ENCODE peak calls at places on chromosomes 11 and 22, in eight cellular contexts. I, R, Q, L, U, A, E and S are unnamed samples.

GRCh38 chr11:110526323-110526722 is 96.6 kb downstream of the FDX1 start:
- DNase-seq in I (no peak), R (no peak), Q (no peak), L (no peak), U (no peak), A (peak; percentile 5), E (no peak), S (no peak)

GRCh38 chr11:119756169-119756568 is 27.2 kb upstream of the NECTIN1 start:
- DNase-seq in I (no peak), R (no peak), Q (no peak), L (no peak), U (no peak), A (no peak), E (no peak), S (no peak)

GRCh38 chr11:2387266-2387982 is 10.3 kb downstream of the CD81 start:
- DNase-seq in I (no peak), R (no peak), Q (no peak), L (no peak), U (no peak), A (peak; percentile 65), E (peak; percentile 45), S (no peak)

GRCh38 chr22:19637405-19638281 is 76.7 kb upstream of the SEPTIN5 start:
- DNase-seq in I (no peak), R (peak; percentile 37), Q (no peak), L (no peak), U (no peak), A (no peak), E (no peak), S (no peak)

GRCh38 chr11:65476632-65477270 is 22.1 kb upstream of the MALAT1 start:
- DNase-seq in I (no peak), R (peak; percentile 73), Q (peak; percentile 83), L (no peak), U (no peak), A (no peak), E (no peak), S (no peak)

GRCh38 chr11:122275513-122275912 is 159.5 kb upstream of the BLID start:
- DNase-seq in I (no peak), R (no peak), Q (no peak), L (no peak), U (no peak), A (no peak), E (no peak), S (no peak)

GRCh38 chr11:29432719-29433325 is 584.0 kb downstream of the KCNA4 start:
- DNase-seq in I (no peak), R (no peak), Q (no peak), L (no peak), U (no peak), A (peak; percentile 44), E (peak; percentile 38), S (no peak)

GRCh38 chr11:830295-831131 is 2.2 kb upstream of the CD151 start:
- DNase-seq in I (no peak), R (no peak), Q (peak; percentile 90), L (peak; percentile 80), U (no peak), A (peak; percentile 78), E (no peak), S (no peak)

GRCh38 chr22:39396156-39396796 is 3.3 kb upstream of the TAB1 start:
- DNase-seq in I (no peak), R (no peak), Q (no peak), L (no peak), U (no peak), A (peak; percentile 26), E (no peak), S (no peak)

GRCh38 chr22:49967333-49968241 is 7.0 kb downstream of the PIM3 start:
- DNase-seq in I (peak; percentile 77), R (peak; percentile 83), Q (peak; percentile 33), L (peak; percentile 61), U (no peak), A (no peak), E (no peak), S (no peak)

GRCh38 chr11:63478896-63479295 is 12.1 kb downstream of the PLAAT5 start:
- DNase-seq in I (peak; percentile 53), R (peak; percentile 76), Q (peak; percentile 64), L (peak; percentile 25), U (peak; percentile 72), A (peak; percentile 91), E (peak; percentile 83), S (peak; percentile 37)

GRCh38 chr11:123561046-123561781 is 93.2 kb downstream of the SCN3B start:
- DNase-seq in I (peak; percentile 45), R (no peak), Q (no peak), L (no peak), U (no peak), A (peak; percentile 50), E (peak; percentile 51), S (no peak)

GRCh38 chr22:49589301-49589700 is 238.4 kb downstream of the BRD1 start:
- DNase-seq in I (no peak), R (no peak), Q (no peak), L (no peak), U (no peak), A (no peak), E (no peak), S (no peak)

GRCh38 chr22:50434849-50435700 is 39.8 kb downstream of the SBF1 start:
- DNase-seq in I (no peak), R (no peak), Q (no peak), L (peak; percentile 9), U (no peak), A (no peak), E (no peak), S (no peak)

GRCh38 chr22:46798041-46798365 is 35.6 kb downstream of the TBC1D22A start:
- DNase-seq in I (no peak), R (peak; percentile 50), Q (no peak), L (no peak), U (no peak), A (no peak), E (no peak), S (no peak)

GRCh38 chr22:46798366-46799057 is 36.1 kb downstream of the TBC1D22A start:
- DNase-seq in I (peak; percentile 64), R (peak; percentile 77), Q (peak; percentile 81), L (peak; percentile 75), U (no peak), A (peak; percentile 91), E (peak; percentile 73), S (no peak)

GRCh38 chr22:46796566-46797195 is 34.2 kb downstream of the TBC1D22A start:
- DNase-seq in I (no peak), R (peak; percentile 53), Q (no peak), L (no peak), U (no peak), A (no peak), E (no peak), S (no peak)

GRCh38 chr22:46795845-46796565 is 33.6 kb downstream of the TBC1D22A start:
- DNase-seq in I (no peak), R (peak; percentile 46), Q (no peak), L (no peak), U (no peak), A (no peak), E (no peak), S (no peak)

DNA sequence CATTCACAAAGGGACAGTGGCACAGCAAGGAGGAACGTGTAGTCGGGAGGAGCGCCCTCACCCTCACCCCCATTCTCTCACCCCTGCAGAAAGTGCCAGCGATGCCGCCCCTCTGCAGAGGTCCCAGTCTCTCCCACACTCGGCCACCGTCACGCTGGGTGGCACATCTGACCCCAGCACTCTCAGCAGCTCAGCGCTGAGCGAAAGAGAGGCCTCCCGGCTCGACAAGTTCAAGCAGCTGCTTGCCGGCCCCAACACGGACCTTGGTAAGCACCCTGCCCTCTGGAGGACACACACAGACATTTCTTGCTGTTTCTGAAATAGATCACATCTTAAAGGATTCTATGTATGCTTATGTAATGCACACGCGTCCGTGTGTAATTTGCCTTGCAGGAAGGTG is 34.9 kb downstream of the TBC1D22A start:
- DNase-seq in I (no peak), R (peak; percentile 52), Q (no peak), L (no peak), U (no peak), A (peak; percentile 86), E (peak; percentile 46), S (no peak)
- TF ChIP-seq CTCF in I (no peak), R (no peak), Q (no peak), L (peak; percentile 19), U (peak; percentile 39), A (peak; percentile 71), E (peak; percentile 13), S (peak; percentile 34)

DNA sequence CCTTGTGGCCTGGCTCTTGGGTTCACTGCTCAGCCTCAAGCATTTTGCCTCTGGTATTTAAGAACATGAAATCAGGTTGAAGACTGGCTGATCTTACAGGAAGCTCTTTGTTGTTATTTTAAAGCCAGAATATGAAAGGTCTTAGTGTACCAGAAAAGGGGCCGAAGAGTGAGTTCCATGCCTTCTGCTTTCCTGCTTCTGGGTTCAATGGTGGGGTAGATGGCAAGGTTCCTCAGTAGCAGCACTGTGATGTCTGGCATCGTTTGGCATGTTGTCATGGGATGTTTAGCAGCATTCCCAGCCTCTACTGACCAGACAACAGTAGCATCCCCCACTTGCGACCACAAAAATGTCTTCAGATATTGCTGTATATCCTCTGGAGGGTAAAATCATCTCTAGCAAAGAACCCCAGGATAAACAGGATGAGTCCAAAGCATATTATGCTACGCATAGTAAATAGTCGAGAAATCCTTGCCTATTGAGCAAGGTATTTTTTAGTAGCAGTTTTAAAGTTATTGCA is 2.4 kb downstream of the VPS26B start:
- DNase-seq in I (no peak), R (no peak), Q (no peak), L (no peak), U (no peak), A (peak; percentile 27), E (no peak), S (no peak)
- H3K4me3 ChIP-seq in I (no peak overlapping the region), R (no peak overlapping the region), Q (no peak overlapping the region), L (no peak overlapping the region), U (no peak overlapping the region), A (no peak overlapping the region), E (no peak overlapping the region), S (peak overlapping the region; percentile 16)

GRCh38 chr22:31144223-31144622 is 3.9 kb upstream of the PLA2G3 start:
- DNase-seq in I (no peak), R (no peak), Q (no peak), L (no peak), U (no peak), A (no peak), E (peak; percentile 67), S (no peak)
- TF ChIP-seq CTCF in I (no peak), R (no peak), Q (no peak), L (no peak), U (no peak), A (no peak), E (no peak), S (no peak)

DNA sequence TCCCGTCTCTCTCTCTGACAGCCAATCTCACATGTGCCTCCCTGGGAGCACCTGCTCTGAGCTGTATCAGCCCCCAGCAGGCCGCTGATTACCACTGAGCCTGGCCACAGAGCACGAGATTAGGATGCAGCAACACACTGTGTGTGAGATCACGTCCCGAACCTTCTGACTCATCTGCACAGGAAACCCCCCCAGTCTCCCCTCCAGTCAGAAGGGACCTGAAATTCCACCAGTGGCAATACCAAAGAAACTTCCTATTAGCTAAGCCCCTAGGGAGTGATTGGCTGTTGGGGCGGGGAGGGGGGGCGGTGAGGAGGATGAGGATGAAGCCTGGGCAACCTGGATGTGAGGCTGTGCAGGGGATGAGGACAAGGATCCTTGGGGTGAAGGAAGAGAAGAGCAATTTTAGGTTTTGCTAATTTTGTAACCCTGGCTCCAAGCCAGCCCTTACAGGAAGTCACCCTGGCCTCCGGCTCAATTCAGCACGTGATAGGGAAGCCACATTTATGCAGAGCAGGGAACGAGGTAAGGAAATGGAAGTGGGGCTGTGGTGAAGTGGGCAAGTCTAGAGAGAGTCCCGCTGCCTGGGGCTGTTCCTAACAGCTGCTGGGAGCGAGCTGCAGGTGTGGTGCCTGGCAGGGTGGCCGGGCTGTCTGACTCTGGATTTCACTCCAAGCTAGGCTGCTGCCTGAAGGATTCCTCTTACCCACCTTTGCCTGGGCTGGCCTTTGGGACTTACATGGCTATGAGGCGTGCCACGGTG is 1.9 kb downstream of the SLC43A3 start:
- DNase-seq in I (peak; percentile 66), R (peak; percentile 91), Q (peak; percentile 56), L (peak; percentile 86), U (peak; percentile 54), A (peak; percentile 97), E (peak; percentile 95), S (peak; percentile 55)
- H3K4me3 ChIP-seq in I (no peak overlapping the region), R (peak overlapping the region; percentile 59), Q (peak overlapping the region; percentile 47), L (peak overlapping the region; percentile 86), U (no peak overlapping the region), A (no peak overlapping the region), E (no peak overlapping the region), S (no peak overlapping the region)